ENCODE peak calls at places on chromosomes 1 and 21, in seven cellular contexts. T is GM23338, M is fibroblast of lung, C is AG10803, A is pancreas, Q is cardiac muscle cell, L is testis. G is an unnamed sample.

GRCh38 chr1:87794788-87795614 is 466.3 kb downstream of the LMO4 start:
- DNase-seq in Q (no peak), C (peak), T (no peak), L (no peak), A (no peak), M (peak), G (peak)

GRCh38 chr1:111615874-111616715 is 3.5 kb upstream of the RAP1A start:
- DNase-seq in C (no peak), A (no peak), T (no peak), M (no peak), Q (no peak), L (no peak), G (no peak)

GRCh38 chr1:39727932-39728317 is 10.8 kb upstream of the PPIE start:
- DNase-seq in C (no peak), Q (no peak), L (peak), M (no peak), T (no peak), A (no peak), G (no peak)

GRCh38 chr1:147735423-147735822 is 25.0 kb downstream of the GJA5 start:
- DNase-seq in Q (peak), C (no peak), L (no peak), M (no peak), A (no peak), T (no peak), G (no peak)

GRCh38 chr1:29327223-29327935 is 91.1 kb downstream of the PTPRU start:
- DNase-seq in A (no peak), L (no peak), M (no peak), T (no peak), C (no peak), Q (no peak), G (no peak)

GRCh38 chr1:59007820-59008598 is 224.2 kb upstream of the JUN start:
- DNase-seq in T (no peak), Q (no peak), L (peak), C (no peak), A (no peak), M (peak), G (no peak)

GRCh38 chr1:91997607-91998195 is 32.1 kb upstream of the EPHX4 start:
- DNase-seq in T (peak), A (no peak), L (peak), C (peak), Q (peak), M (peak), G (peak)

GRCh38 chr1:2179283-2180013 is 15.1 kb downstream of the FAAP20 start:
- DNase-seq in T (no peak), C (no peak), Q (no peak), M (no peak), A (no peak), L (no peak), G (no peak)

GRCh38 chr1:169138866-169139670 is 32.6 kb downstream of the ATP1B1 start:
- DNase-seq in T (peak), A (no peak), L (no peak), Q (no peak), M (no peak), C (no peak), G (no peak)

GRCh38 chr1:232767381-232768074 is 37.7 kb upstream of the MAP10 start:
- DNase-seq in Q (no peak), M (peak), C (peak), T (no peak), L (no peak), A (no peak), G (peak)

GRCh38 chr1:4596486-4596885 is 57.9 kb upstream of the AJAP1 start:
- DNase-seq in T (no peak), L (no peak), A (no peak), C (no peak), M (no peak), Q (no peak), G (no peak)

GRCh38 chr1:27298632-27299384 is 23.2 kb upstream of the TMEM222 start:
- DNase-seq in C (peak), Q (no peak), L (no peak), T (no peak), A (no peak), M (no peak), G (no peak)

GRCh38 chr1:2801535-2802291 is at the start of gene TTC34:
- DNase-seq in M (peak), A (no peak), L (peak), Q (no peak), C (no peak), T (peak), G (no peak)

GRCh38 chr1:184811439-184812111 is 56.9 kb upstream of the EDEM3 start:
- DNase-seq in T (no peak), L (peak), C (no peak), A (no peak), M (no peak), Q (no peak), G (no peak)

GRCh38 chr1:213982515-213982813 is 5.3 kb upstream of the PROX1 start:
- DNase-seq in Q (no peak), M (no peak), A (no peak), L (no peak), C (no peak), T (no peak), G (no peak)

GRCh38 chr1:69400128-69400527 is 167.6 kb upstream of the LRRC7 start:
- DNase-seq in T (no peak), M (no peak), L (no peak), Q (no peak), C (no peak), A (no peak), G (no peak)

GRCh38 chr1:211247921-211248320 is 11.2 kb upstream of the RCOR3 start:
- DNase-seq in L (no peak), Q (peak), A (no peak), C (no peak), T (peak), M (no peak), G (peak)

GRCh38 chr21:42864812-42865211 is 14.5 kb downstream of the WDR4 start:
- DNase-seq in Q (no peak), T (no peak), C (peak), M (no peak), L (peak), A (no peak), G (no peak)

GRCh38 chr1:115198938-115199337 is 109.6 kb upstream of the TSPAN2 start:
- DNase-seq in A (no peak), Q (no peak), T (no peak), C (peak), M (peak), L (peak), G (no peak)

GRCh38 chr1:160163612-160164011 is 12.2 kb downstream of the ATP1A4 start:
- DNase-seq in T (no peak), A (no peak), L (no peak), Q (no peak), C (peak), M (no peak), G (no peak)

GRCh38 chr1:36721261-36721660 is 238.5 kb upstream of the CSF3R start:
- DNase-seq in M (no peak), T (no peak), C (no peak), Q (no peak), L (no peak), A (no peak), G (no peak)

GRCh38 chr1:78145105-78145580 is 99.4 kb downstream of the GIPC2 start:
- DNase-seq in A (peak), M (peak), T (peak), Q (peak), L (peak), C (peak), G (peak)

GRCh38 chr1:235006816-235007215 is 121.8 kb downstream of the TOMM20 start:
- DNase-seq in M (no peak), Q (no peak), C (no peak), A (no peak), T (no peak), L (no peak), G (no peak)

GRCh38 chr1:97137862-97138514 is 416.4 kb downstream of the PTBP2 start:
- DNase-seq in L (peak), T (peak), A (no peak), M (peak), Q (peak), C (peak), G (peak)

GRCh38 chr21:34620084-34620665 is 5.3 kb upstream of the RCAN1 start:
- DNase-seq in L (no peak), A (no peak), C (no peak), M (no peak), T (no peak), Q (peak), G (no peak)

GRCh38 chr1:4768553-4768952 is 114.1 kb downstream of the AJAP1 start:
- DNase-seq in L (no peak), Q (no peak), M (no peak), T (no peak), C (no peak), A (no peak), G (no peak)

GRCh38 chr1:221989741-221990140 is 247.9 kb upstream of the DUSP10 start:
- DNase-seq in C (no peak), Q (no peak), L (no peak), A (no peak), M (peak), T (no peak), G (no peak)

GRCh38 chr1:147172168-147173016 is at the start of gene PRKAB2:
- DNase-seq in T (peak), Q (peak), L (peak), M (peak), A (peak), C (peak), G (peak)

GRCh38 chr1:243942196-243943150 is 92.4 kb upstream of the AKT3 start:
- DNase-seq in A (no peak), M (no peak), C (no peak), T (no peak), Q (no peak), L (no peak), G (no peak)

GRCh38 chr1:22052115-22053017 is at the start of gene CDC42:
- DNase-seq in C (peak), T (peak), Q (peak), M (peak), L (peak), A (peak), G (peak)

GRCh38 chr1:22053018-22053860 is 730 bp downstream of the CDC42 start:
- DNase-seq in L (peak), Q (peak), T (peak), C (peak), A (peak), M (peak), G (peak)

GRCh38 chr1:22053861-22054770 is 1.6 kb downstream of the CDC42 start:
- DNase-seq in C (peak), A (peak), L (peak), T (no peak), Q (no peak), M (no peak), G (no peak)

GRCh38 chr1:22050330-22050729 is 2.2 kb upstream of the CDC42 start:
- DNase-seq in A (no peak), T (no peak), M (no peak), C (no peak), Q (no peak), L (no peak), G (no peak)

DNA sequence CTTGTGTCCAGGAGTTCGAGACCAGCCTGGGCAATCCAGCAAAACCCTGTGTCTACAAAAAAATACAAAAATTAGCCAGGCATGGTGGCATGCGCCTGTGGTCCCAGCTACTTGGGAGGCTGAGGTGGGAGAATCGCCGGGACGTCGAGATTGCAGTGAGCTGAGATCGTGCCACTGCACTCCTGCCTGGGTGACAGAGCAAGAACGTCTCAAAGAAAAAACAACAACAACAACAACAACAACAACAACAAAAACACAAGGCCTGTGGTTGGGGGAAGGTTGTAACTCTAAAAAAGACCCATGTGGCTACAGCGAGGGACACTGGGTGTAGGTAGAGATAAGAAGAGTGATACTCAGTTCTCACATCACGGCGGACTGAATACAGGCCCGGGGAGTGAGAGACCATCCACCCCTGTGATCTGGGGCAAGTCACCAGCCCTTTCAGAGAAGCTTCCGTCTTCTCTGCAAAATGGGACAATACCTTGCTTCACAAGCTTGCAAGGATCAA is 848 bp upstream of the CDC42 start:
- DNase-seq in T (no peak), L (no peak), C (no peak), A (no peak), M (no peak), Q (no peak), G (no peak)
- H3K4me3 ChIP-seq in T (no peak), L (no peak), C (no peak), A (no peak), M (no peak), Q (no peak), G (no peak)

GRCh38 chr1:85078903-85079302 is 30.6 kb upstream of the MCOLN3 start:
- DNase-seq in A (no peak), C (peak), T (peak), L (no peak), M (peak), Q (peak), G (no peak)
- TF ChIP-seq CTCF in A (no peak), C (peak), T (peak), L (no peak), M (peak), Q (peak), G (peak)

GRCh38 chr1:12595839-12596821 is 21.9 kb downstream of the DHRS3 start:
- DNase-seq in T (peak), M (peak), Q (peak), L (peak), A (peak), C (peak), G (peak)

GRCh38 chr1:12593621-12594066 is 24.4 kb downstream of the DHRS3 start:
- DNase-seq in T (no peak), L (peak), A (no peak), C (peak), Q (no peak), M (peak), G (no peak)

GRCh38 chr1:12592496-12592895 is 25.5 kb downstream of the DHRS3 start:
- DNase-seq in Q (no peak), C (no peak), L (no peak), M (no peak), T (no peak), A (no peak), G (no peak)

GRCh38 chr1:12594966-12595838 is 22.8 kb downstream of the DHRS3 start:
- DNase-seq in T (peak), L (no peak), M (peak), A (peak), Q (peak), C (peak), G (peak)

DNA sequence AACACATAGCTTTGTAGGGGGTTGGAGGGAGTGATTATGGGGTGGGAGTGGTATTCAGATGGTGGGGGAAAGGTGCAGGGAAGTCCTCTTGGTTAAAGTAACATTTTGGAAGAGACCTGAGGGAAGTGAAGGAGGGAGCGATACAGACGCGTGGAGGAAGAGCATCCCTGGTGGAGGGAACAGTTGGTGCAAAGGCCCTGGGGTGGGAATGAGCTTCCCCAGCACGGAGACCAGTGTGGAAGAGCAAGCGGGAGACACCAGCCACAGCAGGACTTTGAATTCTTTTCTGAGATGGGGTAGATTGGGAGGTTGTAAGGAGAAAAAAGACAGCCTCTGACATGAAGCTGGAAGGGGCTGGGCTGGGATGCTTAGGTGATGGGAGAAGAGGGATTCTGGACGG is 23.5 kb downstream of the DHRS3 start:
- DNase-seq in T (no peak), M (no peak), C (no peak), L (no peak), Q (no peak), A (no peak), G (no peak)
- H3K4me3 ChIP-seq in T (peak), M (no peak), C (no peak), L (no peak), Q (no peak), A (no peak), G (peak)

DNA sequence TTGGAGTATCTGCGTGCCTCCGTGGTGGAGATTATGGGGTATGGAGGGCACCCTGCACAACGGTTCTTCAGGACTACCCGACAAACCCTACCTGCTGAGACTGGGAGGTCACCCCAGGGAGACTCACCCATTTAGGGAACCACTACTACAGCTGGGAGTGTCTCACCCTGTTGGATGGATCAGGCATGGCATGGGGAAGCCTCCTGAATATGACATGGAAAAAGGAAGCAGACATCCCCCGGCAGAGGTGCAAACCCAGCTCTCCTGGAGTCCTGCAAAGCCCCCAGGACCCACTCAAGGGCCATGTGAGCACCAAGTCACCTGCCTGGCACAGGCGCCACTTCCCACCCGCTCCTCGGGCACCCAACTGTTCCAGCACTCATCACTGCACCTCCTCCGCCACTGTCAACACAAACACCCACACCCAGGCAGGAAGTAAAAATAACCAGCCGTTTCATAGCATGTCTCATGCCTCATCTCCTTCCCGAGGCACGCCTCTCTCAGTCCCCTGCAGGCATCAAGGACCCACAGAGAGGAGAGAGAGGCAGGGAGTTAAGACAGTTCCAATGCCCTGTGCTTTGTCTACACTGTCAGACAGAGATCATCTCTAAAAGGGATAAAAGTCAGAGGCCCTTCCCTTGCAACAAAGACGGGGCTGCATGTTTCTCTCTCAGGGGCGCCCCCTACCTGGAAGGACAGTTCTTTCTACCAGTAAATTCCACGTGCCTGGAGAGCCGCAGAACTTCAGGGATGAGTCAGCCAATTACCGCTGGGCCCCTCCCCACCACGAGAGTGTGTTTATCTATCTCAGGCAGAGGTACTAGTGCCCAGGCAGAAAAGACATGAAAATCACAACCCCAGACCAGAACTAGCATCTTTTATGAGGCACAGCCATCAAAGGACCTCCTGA is 150.1 kb upstream of the SOD1 start:
- DNase-seq in C (no peak), A (no peak), L (no peak), M (no peak), T (peak), Q (no peak), G (no peak)
- TF ChIP-seq CTCF in C (no peak), A (no peak), L (no peak), M (no peak), T (peak), Q (peak), G (peak)